ENCODE peak calls at places on chromosome 5, in ten cellular contexts. K, J, A, S, I, G, H, P, O and D are unnamed samples.

GRCh38 chr5:158326241-158326640 is 467.3 kb upstream of the CLINT1 start:
- DNase-seq in K (no peak), J (no peak), A (no peak), S (no peak), I (no peak), G (no peak), H (no peak), P (no peak), O (no peak), D (no peak)

GRCh38 chr5:1161832-1162229 is 39.6 kb upstream of the SLC6A19 start:
- DNase-seq in K (no peak), J (peak), A (no peak), S (no peak), I (no peak), G (no peak), H (no peak), P (no peak), O (no peak), D (no peak)

GRCh38 chr5:76626738-76627137 is 3.5 kb upstream of the F2RL2 start:
- DNase-seq in K (no peak), J (no peak), A (no peak), S (no peak), I (no peak), G (no peak), H (no peak), P (peak), O (no peak), D (no peak)

GRCh38 chr5:135490245-135491037 is 38.3 kb upstream of the TIFAB start:
- DNase-seq in K (peak), J (no peak), A (no peak), S (no peak), I (peak), G (no peak), H (no peak), P (no peak), O (no peak), D (no peak)

GRCh38 chr5:143355710-143356109 is 47.8 kb downstream of the NR3C1 start:
- DNase-seq in K (no peak), J (peak), A (peak), S (peak), I (peak), G (peak), H (peak), P (peak), O (peak), D (peak)

GRCh38 chr5:31427013-31427783 is 104.7 kb downstream of the DROSHA start:
- DNase-seq in K (no peak), J (no peak), A (no peak), S (no peak), I (no peak), G (peak), H (no peak), P (no peak), O (no peak), D (no peak)

GRCh38 chr5:97876272-97876671 is 693.2 kb upstream of the RIOK2 start:
- DNase-seq in K (no peak), J (no peak), A (no peak), S (no peak), I (no peak), G (peak), H (no peak), P (no peak), O (no peak), D (peak)

GRCh38 chr5:92942762-92943161 is 638.3 kb downstream of the NR2F1-AS1 start:
- DNase-seq in K (no peak), J (no peak), A (no peak), S (no peak), I (no peak), G (no peak), H (no peak), P (no peak), O (no peak), D (no peak)

GRCh38 chr5:141717043-141717442 is 35.0 kb upstream of the ARAP3 start:
- DNase-seq in K (no peak), J (no peak), A (no peak), S (no peak), I (no peak), G (peak), H (no peak), P (peak), O (no peak), D (no peak)

GRCh38 chr5:72187388-72188070 is 80.3 kb downstream of the MAP1B start:
- DNase-seq in K (no peak), J (no peak), A (no peak), S (no peak), I (peak), G (peak), H (peak), P (no peak), O (no peak), D (no peak)

GRCh38 chr5:132279801-132280200 is 14.4 kb upstream of the SLC22A4 start:
- DNase-seq in K (no peak), J (no peak), A (no peak), S (no peak), I (no peak), G (no peak), H (no peak), P (no peak), O (peak), D (no peak)

GRCh38 chr5:112004867-112005532 is 248.0 kb upstream of the NREP start:
- DNase-seq in K (no peak), J (no peak), A (no peak), S (no peak), I (peak), G (peak), H (peak), P (peak), O (no peak), D (peak)

GRCh38 chr5:155728146-155728856 is 598.7 kb upstream of the SGCD start:
- DNase-seq in K (no peak), J (peak), A (peak), S (peak), I (peak), G (peak), H (peak), P (no peak), O (peak), D (no peak)

GRCh38 chr5:14247054-14247386 is 103.9 kb downstream of the TRIO start:
- DNase-seq in K (no peak), J (no peak), A (no peak), S (no peak), I (no peak), G (no peak), H (no peak), P (no peak), O (no peak), D (no peak)

GRCh38 chr5:136424835-136425694 is 59.7 kb upstream of the TRPC7 start:
- DNase-seq in K (peak), J (peak), A (no peak), S (peak), I (peak), G (peak), H (peak), P (peak), O (peak), D (peak)

GRCh38 chr5:158382473-158382872 is 523.5 kb upstream of the CLINT1 start:
- DNase-seq in K (peak), J (peak), A (peak), S (peak), I (peak), G (peak), H (peak), P (peak), O (no peak), D (peak)

GRCh38 chr5:80672140-80672736 is 17.5 kb upstream of the DHFR start:
- DNase-seq in K (peak), J (peak), A (peak), S (peak), I (peak), G (peak), H (peak), P (peak), O (peak), D (peak)

GRCh38 chr5:142439208-142439607 is 114.4 kb upstream of the SPRY4 start:
- DNase-seq in K (no peak), J (no peak), A (no peak), S (no peak), I (peak), G (no peak), H (peak), P (no peak), O (no peak), D (peak)

GRCh38 chr5:132479812-132480441 is 10.6 kb downstream of the IRF1 start:
- DNase-seq in K (no peak), J (peak), A (no peak), S (no peak), I (no peak), G (no peak), H (no peak), P (peak), O (peak), D (no peak)

GRCh38 chr5:138952962-138953361 is 77.8 kb upstream of the LRRTM2 start:
- DNase-seq in K (peak), J (no peak), A (peak), S (no peak), I (no peak), G (no peak), H (no peak), P (no peak), O (peak), D (no peak)

GRCh38 chr5:78647411-78647818 is 1.2 kb downstream of the LHFPL2 start:
- DNase-seq in K (no peak), J (no peak), A (no peak), S (no peak), I (peak), G (peak), H (peak), P (peak), O (no peak), D (peak)

GRCh38 chr5:57887851-57888621 is 405.4 kb upstream of the ACTBL2 start:
- DNase-seq in K (no peak), J (no peak), A (peak), S (no peak), I (peak), G (peak), H (peak), P (peak), O (no peak), D (peak)

GRCh38 chr5:76251656-76252055 is 151.4 kb upstream of the IQGAP2 start:
- DNase-seq in K (no peak), J (no peak), A (no peak), S (no peak), I (no peak), G (no peak), H (no peak), P (no peak), O (no peak), D (no peak)

GRCh38 chr5:169162407-169162806 is 138.5 kb downstream of the SLIT3 start:
- DNase-seq in K (no peak), J (no peak), A (no peak), S (no peak), I (peak), G (peak), H (peak), P (no peak), O (no peak), D (peak)

GRCh38 chr5:181044093-181044599 is 4.1 kb downstream of the BTNL9 start:
- DNase-seq in K (no peak), J (no peak), A (no peak), S (no peak), I (no peak), G (no peak), H (no peak), P (no peak), O (peak), D (no peak)

GRCh38 chr5:523658-524441 is 399 bp downstream of the SLC9A3 start:
- DNase-seq in K (no peak), J (no peak), A (no peak), S (no peak), I (no peak), G (no peak), H (no peak), P (no peak), O (no peak), D (no peak)

GRCh38 chr5:146944764-146945710 is 66.5 kb upstream of the PPP2R2B start:
- DNase-seq in K (no peak), J (no peak), A (no peak), S (no peak), I (no peak), G (no peak), H (no peak), P (no peak), O (no peak), D (no peak)

GRCh38 chr5:6715758-6716633 is 2.8 kb downstream of the TENT4A start:
- DNase-seq in K (peak), J (no peak), A (peak), S (no peak), I (no peak), G (no peak), H (no peak), P (no peak), O (no peak), D (no peak)

GRCh38 chr5:14147210-14147609 is 4.1 kb downstream of the TRIO start:
- DNase-seq in K (no peak), J (no peak), A (no peak), S (no peak), I (peak), G (no peak), H (no peak), P (no peak), O (no peak), D (no peak)

GRCh38 chr5:66440202-66440680 is 156.0 kb upstream of the MAST4 start:
- DNase-seq in K (no peak), J (no peak), A (no peak), S (no peak), I (peak), G (peak), H (peak), P (peak), O (no peak), D (peak)

GRCh38 chr5:36744678-36745659 is 131.6 kb upstream of the NIPBL start:
- DNase-seq in K (peak), J (peak), A (peak), S (peak), I (peak), G (peak), H (peak), P (peak), O (peak), D (peak)

GRCh38 chr5:137954131-137954879 is 65.0 kb downstream of the PKD2L2 start:
- DNase-seq in K (no peak), J (no peak), A (peak), S (no peak), I (peak), G (peak), H (peak), P (no peak), O (no peak), D (peak)

GRCh38 chr5:67578011-67578410 is 381.4 kb upstream of the CD180 start:
- DNase-seq in K (no peak), J (no peak), A (no peak), S (no peak), I (peak), G (peak), H (no peak), P (no peak), O (no peak), D (no peak)

GRCh38 chr5:56827923-56828322 is 12.6 kb downstream of the MAP3K1 start:
- DNase-seq in K (no peak), J (no peak), A (no peak), S (no peak), I (no peak), G (no peak), H (no peak), P (no peak), O (no peak), D (no peak)

GRCh38 chr5:142697846-142698245 is 12.0 kb upstream of the FGF1 start:
- DNase-seq in K (peak), J (no peak), A (peak), S (peak), I (peak), G (peak), H (peak), P (no peak), O (no peak), D (peak)

DNA sequence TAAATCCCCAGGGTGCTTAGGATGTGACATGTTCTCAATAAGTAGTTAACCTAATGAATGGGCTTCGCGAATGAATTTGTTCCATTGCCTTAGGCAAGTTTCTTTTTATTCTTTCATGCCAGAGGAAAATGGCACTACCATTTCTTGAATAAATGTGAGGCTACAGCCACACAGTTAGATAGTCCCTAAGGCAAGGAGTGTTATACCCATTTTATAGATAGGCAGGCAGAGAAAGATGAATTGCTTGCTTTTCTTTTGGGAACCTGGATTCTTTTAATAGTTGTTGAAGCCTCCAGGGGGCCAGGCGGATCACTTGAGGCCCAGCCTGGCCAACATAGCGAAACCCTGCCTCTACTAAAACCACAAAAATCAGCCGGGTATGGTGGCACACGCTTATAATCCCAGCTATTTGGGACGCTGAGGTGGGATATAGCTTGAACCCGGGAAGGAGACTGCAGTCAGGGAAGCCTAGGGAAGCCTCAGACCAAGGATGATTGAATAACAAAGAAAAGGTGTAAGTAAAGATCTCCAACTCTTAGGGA is 943 bp downstream of the NOP16 start:
- DNase-seq in K (no peak), J (no peak), A (no peak), S (peak), I (no peak), G (no peak), H (peak), P (peak), O (peak), D (no peak)
- TF ChIP-seq CTCF in K (no peak), J (no peak), A (no peak), S (no peak), I (no peak), G (no peak), H (no peak), P (no peak), O (no peak), D (no peak)

GRCh38 chr5:140106805-140107311 is 7.1 kb upstream of the PURA start:
- DNase-seq in K (no peak), J (no peak), A (no peak), S (no peak), I (no peak), G (no peak), H (no peak), P (no peak), O (no peak), D (no peak)
- H3K4me3 ChIP-seq in K (peak), J (peak), A (peak), S (peak), I (peak), G (peak), H (peak), P (peak), O (peak), D (peak)

GRCh38 chr5:55451976-55452375 is 82.8 kb downstream of the PLPP1 start:
- DNase-seq in K (no peak), J (no peak), A (no peak), S (no peak), I (no peak), G (no peak), H (no peak), P (no peak), O (no peak), D (no peak)

GRCh38 chr5:55459572-55459971 is 75.2 kb downstream of the PLPP1 start:
- DNase-seq in K (no peak), J (no peak), A (no peak), S (no peak), I (no peak), G (no peak), H (no peak), P (no peak), O (no peak), D (no peak)

GRCh38 chr5:55454282-55454681 is 80.5 kb downstream of the PLPP1 start:
- DNase-seq in K (no peak), J (no peak), A (no peak), S (no peak), I (peak), G (no peak), H (no peak), P (no peak), O (no peak), D (no peak)

GRCh38 chr5:55456216-55456895 is 78.4 kb downstream of the PLPP1 start:
- DNase-seq in K (no peak), J (no peak), A (no peak), S (no peak), I (peak), G (peak), H (peak), P (no peak), O (no peak), D (peak)
- TF ChIP-seq CTCF in K (no peak), J (no peak), A (no peak), S (no peak), I (no peak), G (no peak), H (no peak), P (no peak), O (no peak), D (no peak)

DNA sequence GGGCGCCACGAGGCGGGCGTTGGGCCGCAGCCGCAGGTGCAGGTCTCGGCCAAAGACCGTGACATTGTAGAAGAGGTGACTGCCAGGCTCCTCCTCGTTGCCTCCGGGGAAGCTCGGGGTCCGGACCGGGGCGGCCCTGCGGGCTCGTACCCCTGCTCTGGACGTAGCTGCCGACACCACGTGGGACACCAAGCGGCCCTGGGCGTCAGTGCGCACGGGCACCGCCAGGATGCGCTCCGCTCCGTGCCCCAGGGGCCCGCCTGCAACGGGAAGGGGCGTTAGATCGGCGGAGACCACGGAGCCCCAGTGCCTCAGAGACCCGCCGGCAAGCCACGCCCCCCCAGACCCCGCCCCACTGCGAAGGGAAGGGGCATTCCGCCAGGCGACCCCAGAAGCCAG is 1.4 kb downstream of the ADAMTS2 start:
- DNase-seq in K (peak), J (no peak), A (no peak), S (no peak), I (peak), G (peak), H (peak), P (no peak), O (peak), D (peak)
- H3K4me3 ChIP-seq in K (peak), J (peak), A (peak), S (peak), I (peak), G (peak), H (peak), P (no peak), O (peak), D (peak)

GRCh38 chr5:149421834-149422233 is 42.7 kb upstream of the IL17B start:
- DNase-seq in K (no peak), J (no peak), A (no peak), S (no peak), I (peak), G (no peak), H (peak), P (no peak), O (no peak), D (peak)
- TF ChIP-seq CTCF in K (no peak), J (no peak), A (no peak), S (no peak), I (no peak), G (no peak), H (no peak), P (no peak), O (no peak), D (no peak)

DNA sequence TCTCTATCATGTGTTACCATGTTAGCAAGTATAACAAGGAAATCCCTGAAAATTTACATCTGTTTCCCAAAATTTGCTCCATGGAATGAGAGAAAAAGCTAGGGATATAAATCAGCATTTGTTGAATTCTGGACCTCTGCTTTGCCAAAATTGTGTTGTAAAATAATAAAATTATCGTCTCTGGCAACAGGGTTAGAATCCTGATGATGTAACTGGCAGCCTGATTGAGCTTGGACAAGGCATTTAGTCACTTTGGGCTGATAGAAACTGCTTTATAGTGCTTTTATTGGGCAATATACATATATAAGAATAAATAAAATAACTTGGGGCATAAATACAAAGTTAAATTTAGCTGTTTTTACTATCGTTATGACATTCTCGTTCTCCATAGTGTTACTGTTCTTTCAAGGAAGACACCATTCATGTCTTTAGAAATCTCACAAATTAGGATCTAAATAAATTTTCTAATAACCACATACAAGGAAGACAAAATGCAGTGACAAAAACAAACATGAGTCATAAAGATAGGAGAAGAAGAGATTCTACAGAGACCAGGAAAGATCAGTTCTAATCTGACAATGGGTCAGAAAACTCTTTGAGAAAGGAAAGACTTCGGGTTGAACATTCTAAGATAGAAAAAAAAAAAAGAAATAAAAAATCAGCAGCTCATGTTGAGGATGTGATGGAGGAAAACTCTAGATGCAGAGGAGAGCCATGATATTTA is 145.0 kb upstream of the CDH10 start:
- DNase-seq in K (no peak), J (no peak), A (no peak), S (no peak), I (no peak), G (peak), H (peak), P (no peak), O (no peak), D (peak)
- H3K4me3 ChIP-seq in K (no peak), J (no peak), A (no peak), S (no peak), I (no peak), G (no peak), H (no peak), P (no peak), O (no peak), D (no peak)

GRCh38 chr5:73295447-73295846 is 122.5 kb downstream of the TMEM174 start:
- DNase-seq in K (no peak), J (no peak), A (no peak), S (no peak), I (no peak), G (no peak), H (no peak), P (peak), O (no peak), D (no peak)
- TF ChIP-seq CTCF in K (no peak), J (no peak), A (no peak), S (peak), I (no peak), G (no peak), H (peak), P (no peak), O (no peak), D (no peak)